ENCODE peak calls at places on chromosome 20, in five cellular contexts. D is IMR-90, S is H9, F is trophoblast cell, G is mesenchymal stem cell. O is an unnamed sample.

GRCh38 chr20:8132015-8132631 is at the start of gene PLCB1:
- DNase-seq in S (peak; percentile 92), D (peak; percentile 78), F (peak; percentile 73), G (peak; percentile 84), O (peak; percentile 87)

GRCh38 chr20:38806855-38807655 is 1.6 kb downstream of the PPP1R16B start:
- DNase-seq in F (no peak), S (no peak), G (no peak), D (no peak), O (peak; percentile 15)

GRCh38 chr20:1900321-1900791 is 5.1 kb downstream of the SIRPA start:
- DNase-seq in F (peak; percentile 47), D (peak; percentile 80), S (peak; percentile 90), G (peak; percentile 80), O (peak; percentile 98)

GRCh38 chr20:57881466-57882405 is 171.9 kb upstream of the PMEPA1 start:
- DNase-seq in G (no peak), D (no peak), S (no peak), F (peak; percentile 17), O (no peak)

GRCh38 chr20:6838181-6838826 is 70.8 kb downstream of the BMP2 start:
- DNase-seq in D (no peak), F (no peak), G (no peak), S (no peak), O (no peak)

GRCh38 chr20:5741089-5741488 is 9.1 kb upstream of the SHLD1 start:
- DNase-seq in G (peak; percentile 45), S (no peak), F (no peak), D (peak; percentile 76), O (no peak)

GRCh38 chr20:50893620-50894019 is 37.6 kb downstream of the ADNP start:
- DNase-seq in S (no peak), F (no peak), G (no peak), D (no peak), O (no peak)

GRCh38 chr20:8390500-8390899 is 258.4 kb downstream of the PLCB1 start:
- DNase-seq in F (no peak), S (no peak), D (no peak), G (no peak), O (no peak)

GRCh38 chr20:32777177-32777956 is 15.2 kb downstream of the DNMT3B start:
- DNase-seq in G (no peak), S (no peak), F (no peak), D (no peak), O (no peak)

GRCh38 chr20:22797103-22797502 is 212.7 kb upstream of the FOXA2 start:
- DNase-seq in S (no peak), F (no peak), G (no peak), D (peak; percentile 3), O (no peak)

GRCh38 chr20:17491488-17491887 is 39.7 kb downstream of the BFSP1 start:
- DNase-seq in F (no peak), S (peak; percentile 10), G (no peak), D (no peak), O (no peak)

GRCh38 chr20:23152308-23152892 is 66.3 kb upstream of the CD93 start:
- DNase-seq in F (peak; percentile 44), S (peak; percentile 14), D (peak; percentile 88), G (peak; percentile 97), O (no peak)

GRCh38 chr20:48826064-48826463 is 1.7 kb downstream of the PREX1 start:
- DNase-seq in G (no peak), S (peak; percentile 69), F (no peak), D (no peak), O (peak; percentile 95)

GRCh38 chr20:15638781-15639180 is 934.5 kb downstream of the KIF16B start:
- DNase-seq in G (no peak), F (no peak), D (no peak), S (no peak), O (no peak)

GRCh38 chr20:34066476-34067090 is 45.5 kb downstream of the EIF2S2 start:
- DNase-seq in G (peak; percentile 20), D (peak; percentile 56), S (no peak), F (no peak), O (peak; percentile 44)

GRCh38 chr20:50724851-50725721 is 6.3 kb upstream of the PARD6B start:
- DNase-seq in S (peak; percentile 36), G (peak; percentile 99), F (peak; percentile 41), D (peak; percentile 96), O (peak; percentile 75)

GRCh38 chr20:19692685-19693119 is 65.4 kb upstream of the RIN2 start:
- DNase-seq in S (peak; percentile 58), F (peak; percentile 85), G (peak; percentile 43), D (peak; percentile 22), O (peak; percentile 53)

GRCh38 chr20:40864470-40864869 is 164.2 kb upstream of the TOP1 start:
- DNase-seq in F (peak; percentile 8), S (no peak), D (no peak), G (no peak), O (no peak)

GRCh38 chr20:13338999-13339411 is 117.9 kb downstream of the ISM1 start:
- DNase-seq in S (no peak), D (no peak), F (peak; percentile 28), G (no peak), O (no peak)

GRCh38 chr20:4740774-4741431 is 19.2 kb downstream of the PRND start:
- DNase-seq in S (peak; percentile 84), G (peak; percentile 50), D (peak; percentile 38), F (peak; percentile 71), O (peak; percentile 85)

GRCh38 chr20:8306916-8307315 is 174.8 kb downstream of the PLCB1 start:
- DNase-seq in F (no peak), G (no peak), S (no peak), D (no peak), O (peak; percentile 10)

GRCh38 chr20:32467506-32468312 is 109.6 kb downstream of the ASXL1 start:
- DNase-seq in S (no peak), F (no peak), D (no peak), G (no peak), O (no peak)

GRCh38 chr20:15875446-15875845 is 697.8 kb downstream of the KIF16B start:
- DNase-seq in G (no peak), S (no peak), F (no peak), D (no peak), O (no peak)

GRCh38 chr20:48995599-48995998 is 50.5 kb upstream of the CSE1L start:
- DNase-seq in S (no peak), F (no peak), G (no peak), D (no peak), O (no peak)

GRCh38 chr20:9332783-9333482 is 181.5 kb upstream of the LAMP5 start:
- DNase-seq in G (no peak), F (no peak), S (no peak), D (no peak), O (no peak)

GRCh38 chr20:56755201-56755600 is 126.1 kb downstream of the TFAP2C start:
- DNase-seq in S (no peak), F (peak; percentile 55), G (peak; percentile 37), D (no peak), O (no peak)

GRCh38 chr20:20406306-20406705 is 38.4 kb downstream of the INSM1 start:
- DNase-seq in S (no peak), F (no peak), G (no peak), D (no peak), O (no peak)

GRCh38 chr20:48679603-48680002 is 148.2 kb downstream of the PREX1 start:
- DNase-seq in G (no peak), D (no peak), S (peak; percentile 85), F (peak; percentile 32), O (peak; percentile 59)

GRCh38 chr20:54668271-54669053 is 193.1 kb downstream of the DOK5 start:
- DNase-seq in F (peak; percentile 55), D (peak; percentile 5), G (no peak), S (peak; percentile 48), O (peak; percentile 47)

GRCh38 chr20:47343007-47343472 is 13.5 kb downstream of the ZMYND8 start:
- DNase-seq in S (no peak), D (peak; percentile 62), F (no peak), G (peak; percentile 26), O (no peak)

GRCh38 chr20:47347661-47348462 is 8.6 kb downstream of the ZMYND8 start:
- DNase-seq in D (no peak), F (no peak), G (no peak), S (no peak), O (no peak)

GRCh38 chr20:47345214-47345613 is 11.3 kb downstream of the ZMYND8 start:
- DNase-seq in F (no peak), D (no peak), S (no peak), G (no peak), O (no peak)

GRCh38 chr20:47348539-47349142 is 7.9 kb downstream of the ZMYND8 start:
- DNase-seq in G (peak; percentile 65), D (no peak), S (no peak), F (peak; percentile 34), O (peak; percentile 87)

GRCh38 chr20:47346172-47346571 is 10.3 kb downstream of the ZMYND8 start:
- DNase-seq in D (no peak), S (no peak), F (no peak), G (no peak), O (no peak)
- H4K8ac ChIP-seq in D (peak overlapping the region; percentile 33), S (no peak overlapping the region), F (peak overlapping the region; percentile 34), G (no peak overlapping the region), O (no peak overlapping the region)

GRCh38 chr20:37419774-37420542 is 74.0 kb downstream of the SRC start:
- DNase-seq in F (no peak), D (no peak), S (no peak), G (no peak), O (no peak)
- H4K8ac ChIP-seq in F (no peak overlapping the region), D (no peak overlapping the region), S (no peak overlapping the region), G (no peak overlapping the region), O (no peak overlapping the region)

GRCh38 chr20:62513991-62514390 is 38.2 kb upstream of the GATA5 start:
- DNase-seq in S (no peak), D (no peak), F (no peak), G (no peak), O (no peak)

GRCh38 chr20:62512812-62513211 is 37.0 kb upstream of the GATA5 start:
- DNase-seq in F (no peak), D (no peak), G (no peak), S (no peak), O (no peak)

GRCh38 chr20:62511300-62511914 is 35.6 kb upstream of the GATA5 start:
- DNase-seq in D (no peak), F (no peak), S (no peak), G (no peak), O (no peak)

GRCh38 chr20:62515280-62515679 is 39.5 kb upstream of the GATA5 start:
- DNase-seq in S (no peak), F (no peak), G (no peak), D (no peak), O (no peak)

GRCh38 chr20:62511915-62512610 is 36.3 kb upstream of the GATA5 start:
- DNase-seq in G (no peak), F (no peak), S (no peak), D (no peak), O (no peak)
- H4K8ac ChIP-seq in G (no peak overlapping the region), F (no peak overlapping the region), S (no peak overlapping the region), D (no peak overlapping the region), O (no peak overlapping the region)

DNA sequence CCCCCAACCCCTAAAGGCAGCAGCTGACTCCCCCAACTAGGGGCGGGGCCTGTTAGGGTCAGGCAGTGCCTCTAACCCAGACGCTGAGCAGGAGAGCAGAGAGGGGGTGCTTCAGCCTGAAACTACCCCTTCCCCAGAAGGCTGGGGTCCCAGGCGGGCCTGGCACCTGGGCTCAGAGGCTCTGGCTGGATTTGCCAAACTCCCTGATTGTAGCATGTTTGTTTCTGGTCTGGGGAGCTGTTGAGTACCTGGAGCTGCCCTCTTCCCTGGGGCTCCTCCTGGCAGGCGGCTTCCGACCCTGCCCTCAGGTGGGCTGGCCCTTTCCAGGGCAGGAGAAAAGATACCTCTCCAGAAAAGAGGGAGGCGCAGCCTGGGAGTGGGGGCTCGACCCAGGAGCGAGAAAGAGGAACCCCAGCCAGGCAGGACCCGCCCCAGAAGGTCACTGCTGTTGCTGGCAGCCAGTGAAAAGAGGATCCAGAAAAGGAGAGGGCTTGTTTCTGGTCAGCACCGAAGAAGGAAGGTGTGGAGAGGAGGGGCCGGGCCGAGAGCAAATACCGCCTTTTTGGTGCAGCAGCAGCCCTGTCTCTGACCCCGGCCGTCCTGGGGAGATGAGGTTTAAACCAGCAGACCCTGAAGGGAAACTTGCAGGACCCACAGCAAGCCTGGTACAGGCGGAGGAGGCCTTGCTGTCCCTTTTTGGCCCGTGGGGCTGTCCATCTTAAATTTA is 810 bp upstream of the ABHD16B start:
- DNase-seq in D (no peak), S (no peak), F (no peak), G (no peak), O (no peak)
- H4K8ac ChIP-seq in D (no peak overlapping the region), S (no peak overlapping the region), F (no peak overlapping the region), G (peak overlapping the region; percentile 82), O (no peak overlapping the region)

O was measured in mesendoderm.